ENCODE peak calls at places on chromosomes 1 and 21, in nine cellular contexts. One of them, this sample, is unnamed.

GRCh38 chr1:42944207-42944928 is 14.3 kb downstream of the SLC2A1 start:
- DNase-seq in mesenchymal stem cell: no peak
- DNase-seq in OCI-M1: peak; percentile 78
- DNase-seq in amygdala: no peak
- DNase-seq in Ammon's horn: peak; percentile 54
- DNase-seq in activated T-cell treated with anti-CD3 and anti-CD28 coated beads, Interleukin-2, amount 50 U/mL, for 72 hours: no peak
- DNase-seq in kidney tubule cell: no peak
- DNase-seq in aorta: peak; percentile 87
- DNase-seq in GM12892: no peak
- DNase-seq in this sample: no peak

GRCh38 chr1:54649130-54649898 is 7.7 kb downstream of the MROH7 start:
- DNase-seq in mesenchymal stem cell: no peak
- DNase-seq in OCI-M1: no peak
- DNase-seq in amygdala: no peak
- DNase-seq in Ammon's horn: no peak
- DNase-seq in activated T-cell treated with anti-CD3 and anti-CD28 coated beads, Interleukin-2, amount 50 U/mL, for 72 hours: no peak
- DNase-seq in kidney tubule cell: no peak
- DNase-seq in aorta: no peak
- DNase-seq in GM12892: no peak
- DNase-seq in this sample: no peak

GRCh38 chr1:212608956-212609700 is 567 bp downstream of the ATF3 start:
- DNase-seq in mesenchymal stem cell: peak; percentile 55
- DNase-seq in OCI-M1: peak; percentile 82
- DNase-seq in amygdala: no peak
- DNase-seq in Ammon's horn: peak; percentile 54
- DNase-seq in activated T-cell treated with anti-CD3 and anti-CD28 coated beads, Interleukin-2, amount 50 U/mL, for 72 hours: peak; percentile 60
- DNase-seq in kidney tubule cell: peak; percentile 60
- DNase-seq in aorta: peak; percentile 77
- DNase-seq in GM12892: peak; percentile 55
- DNase-seq in this sample: peak; percentile 66

GRCh38 chr1:19511117-19511516 is 25.8 kb upstream of the CAPZB start:
- DNase-seq in mesenchymal stem cell: no peak
- DNase-seq in OCI-M1: peak; percentile 74
- DNase-seq in amygdala: no peak
- DNase-seq in Ammon's horn: peak; percentile 47
- DNase-seq in activated T-cell treated with anti-CD3 and anti-CD28 coated beads, Interleukin-2, amount 50 U/mL, for 72 hours: no peak
- DNase-seq in kidney tubule cell: no peak
- DNase-seq in aorta: no peak
- DNase-seq in GM12892: no peak
- DNase-seq in this sample: no peak

GRCh38 chr21:23127973-23128372 is 2129.8 kb downstream of the NCAM2 start:
- DNase-seq in mesenchymal stem cell: no peak
- DNase-seq in OCI-M1: no peak
- DNase-seq in amygdala: no peak
- DNase-seq in Ammon's horn: no peak
- DNase-seq in activated T-cell treated with anti-CD3 and anti-CD28 coated beads, Interleukin-2, amount 50 U/mL, for 72 hours: no peak
- DNase-seq in kidney tubule cell: no peak
- DNase-seq in aorta: no peak
- DNase-seq in GM12892: no peak
- DNase-seq in this sample: no peak

GRCh38 chr1:33354707-33355276 is 33.9 kb upstream of the A3GALT2 start:
- DNase-seq in mesenchymal stem cell: no peak
- DNase-seq in OCI-M1: no peak
- DNase-seq in amygdala: no peak
- DNase-seq in Ammon's horn: no peak
- DNase-seq in activated T-cell treated with anti-CD3 and anti-CD28 coated beads, Interleukin-2, amount 50 U/mL, for 72 hours: no peak
- DNase-seq in kidney tubule cell: no peak
- DNase-seq in aorta: no peak
- DNase-seq in GM12892: no peak
- DNase-seq in this sample: no peak

GRCh38 chr1:214446772-214447556 is 104.4 kb downstream of the PTPN14 start:
- DNase-seq in mesenchymal stem cell: peak; percentile 93
- DNase-seq in OCI-M1: no peak
- DNase-seq in amygdala: no peak
- DNase-seq in Ammon's horn: peak; percentile 55
- DNase-seq in activated T-cell treated with anti-CD3 and anti-CD28 coated beads, Interleukin-2, amount 50 U/mL, for 72 hours: no peak
- DNase-seq in kidney tubule cell: peak; percentile 98
- DNase-seq in aorta: no peak
- DNase-seq in GM12892: no peak
- DNase-seq in this sample: no peak

GRCh38 chr1:86137458-86137857 is 19.1 kb downstream of the COL24A1 start:
- DNase-seq in mesenchymal stem cell: peak; percentile 88
- DNase-seq in OCI-M1: peak; percentile 80
- DNase-seq in amygdala: no peak
- DNase-seq in Ammon's horn: no peak
- DNase-seq in activated T-cell treated with anti-CD3 and anti-CD28 coated beads, Interleukin-2, amount 50 U/mL, for 72 hours: no peak
- DNase-seq in kidney tubule cell: peak; percentile 81
- DNase-seq in aorta: no peak
- DNase-seq in GM12892: no peak
- DNase-seq in this sample: no peak

GRCh38 chr1:81617308-81618027 is 183.3 kb upstream of the ADGRL2 start:
- DNase-seq in mesenchymal stem cell: peak; percentile 45
- DNase-seq in OCI-M1: peak; percentile 15
- DNase-seq in amygdala: no peak
- DNase-seq in Ammon's horn: no peak
- DNase-seq in activated T-cell treated with anti-CD3 and anti-CD28 coated beads, Interleukin-2, amount 50 U/mL, for 72 hours: no peak
- DNase-seq in kidney tubule cell: peak; percentile 11
- DNase-seq in aorta: no peak
- DNase-seq in GM12892: no peak
- DNase-seq in this sample: no peak

GRCh38 chr1:117826551-117827078 is 102.8 kb downstream of the GDAP2 start:
- DNase-seq in mesenchymal stem cell: peak; percentile 85
- DNase-seq in OCI-M1: peak; percentile 17
- DNase-seq in amygdala: no peak
- DNase-seq in Ammon's horn: peak; percentile 45
- DNase-seq in activated T-cell treated with anti-CD3 and anti-CD28 coated beads, Interleukin-2, amount 50 U/mL, for 72 hours: no peak
- DNase-seq in kidney tubule cell: peak; percentile 85
- DNase-seq in aorta: peak; percentile 55
- DNase-seq in GM12892: no peak
- DNase-seq in this sample: no peak

GRCh38 chr21:46196733-46197132 is 12.5 kb upstream of the SPATC1L start:
- DNase-seq in mesenchymal stem cell: no peak
- DNase-seq in OCI-M1: no peak
- DNase-seq in amygdala: no peak
- DNase-seq in Ammon's horn: no peak
- DNase-seq in activated T-cell treated with anti-CD3 and anti-CD28 coated beads, Interleukin-2, amount 50 U/mL, for 72 hours: no peak
- DNase-seq in kidney tubule cell: no peak
- DNase-seq in aorta: peak; percentile 32
- DNase-seq in GM12892: no peak
- DNase-seq in this sample: no peak

GRCh38 chr21:29192999-29193563 is 62.6 kb downstream of the MAP3K7CL start:
- DNase-seq in mesenchymal stem cell: no peak
- DNase-seq in OCI-M1: no peak
- DNase-seq in amygdala: no peak
- DNase-seq in Ammon's horn: no peak
- DNase-seq in activated T-cell treated with anti-CD3 and anti-CD28 coated beads, Interleukin-2, amount 50 U/mL, for 72 hours: no peak
- DNase-seq in kidney tubule cell: no peak
- DNase-seq in aorta: no peak
- DNase-seq in GM12892: no peak
- DNase-seq in this sample: no peak

GRCh38 chr1:151887028-151887427 is 22.3 kb downstream of the THEM4 start:
- DNase-seq in mesenchymal stem cell: peak; percentile 40
- DNase-seq in OCI-M1: no peak
- DNase-seq in amygdala: no peak
- DNase-seq in Ammon's horn: no peak
- DNase-seq in activated T-cell treated with anti-CD3 and anti-CD28 coated beads, Interleukin-2, amount 50 U/mL, for 72 hours: no peak
- DNase-seq in kidney tubule cell: peak; percentile 61
- DNase-seq in aorta: no peak
- DNase-seq in GM12892: no peak
- DNase-seq in this sample: no peak

GRCh38 chr1:3956527-3957170 is 56.6 kb upstream of the C1orf174 start:
- DNase-seq in mesenchymal stem cell: no peak
- DNase-seq in OCI-M1: no peak
- DNase-seq in amygdala: no peak
- DNase-seq in Ammon's horn: no peak
- DNase-seq in activated T-cell treated with anti-CD3 and anti-CD28 coated beads, Interleukin-2, amount 50 U/mL, for 72 hours: no peak
- DNase-seq in kidney tubule cell: peak; percentile 80
- DNase-seq in aorta: no peak
- DNase-seq in GM12892: no peak
- DNase-seq in this sample: no peak

GRCh38 chr1:230068952-230069684 is 2.1 kb downstream of the GALNT2 start:
- DNase-seq in mesenchymal stem cell: peak; percentile 58
- DNase-seq in OCI-M1: peak; percentile 70
- DNase-seq in amygdala: no peak
- DNase-seq in Ammon's horn: no peak
- DNase-seq in activated T-cell treated with anti-CD3 and anti-CD28 coated beads, Interleukin-2, amount 50 U/mL, for 72 hours: no peak
- DNase-seq in kidney tubule cell: no peak
- DNase-seq in aorta: no peak
- DNase-seq in GM12892: no peak
- DNase-seq in this sample: peak; percentile 60

GRCh38 chr1:196115641-196116040 is 492.6 kb downstream of the KCNT2 start:
- DNase-seq in mesenchymal stem cell: peak; percentile 36
- DNase-seq in OCI-M1: peak; percentile 80
- DNase-seq in amygdala: no peak
- DNase-seq in Ammon's horn: peak; percentile 48
- DNase-seq in activated T-cell treated with anti-CD3 and anti-CD28 coated beads, Interleukin-2, amount 50 U/mL, for 72 hours: no peak
- DNase-seq in kidney tubule cell: peak; percentile 69
- DNase-seq in aorta: peak; percentile 80
- DNase-seq in GM12892: no peak
- DNase-seq in this sample: no peak

GRCh38 chr1:30976143-30976542 is 67.6 kb upstream of the SDC3 start:
- DNase-seq in mesenchymal stem cell: peak; percentile 29
- DNase-seq in OCI-M1: no peak
- DNase-seq in amygdala: no peak
- DNase-seq in Ammon's horn: peak; percentile 15
- DNase-seq in activated T-cell treated with anti-CD3 and anti-CD28 coated beads, Interleukin-2, amount 50 U/mL, for 72 hours: no peak
- DNase-seq in kidney tubule cell: peak; percentile 86
- DNase-seq in aorta: no peak
- DNase-seq in GM12892: no peak
- DNase-seq in this sample: no peak

GRCh38 chr1:103561612-103562395 is 9.6 kb upstream of the AMY2B start:
- DNase-seq in mesenchymal stem cell: peak; percentile 22
- DNase-seq in OCI-M1: peak; percentile 56
- DNase-seq in amygdala: no peak
- DNase-seq in Ammon's horn: no peak
- DNase-seq in activated T-cell treated with anti-CD3 and anti-CD28 coated beads, Interleukin-2, amount 50 U/mL, for 72 hours: no peak
- DNase-seq in kidney tubule cell: no peak
- DNase-seq in aorta: no peak
- DNase-seq in GM12892: no peak
- DNase-seq in this sample: no peak

GRCh38 chr1:154456631-154457030 is 45.4 kb upstream of the TDRD10 start:
- DNase-seq in mesenchymal stem cell: no peak
- DNase-seq in OCI-M1: no peak
- DNase-seq in amygdala: no peak
- DNase-seq in Ammon's horn: no peak
- DNase-seq in activated T-cell treated with anti-CD3 and anti-CD28 coated beads, Interleukin-2, amount 50 U/mL, for 72 hours: no peak
- DNase-seq in kidney tubule cell: no peak
- DNase-seq in aorta: peak; percentile 24
- DNase-seq in GM12892: no peak
- DNase-seq in this sample: no peak

GRCh38 chr1:151612506-151613274 is 840 bp downstream of the SNX27 start:
- DNase-seq in mesenchymal stem cell: peak; percentile 54
- DNase-seq in OCI-M1: peak; percentile 51
- DNase-seq in amygdala: no peak
- DNase-seq in Ammon's horn: peak; percentile 68
- DNase-seq in activated T-cell treated with anti-CD3 and anti-CD28 coated beads, Interleukin-2, amount 50 U/mL, for 72 hours: peak; percentile 42
- DNase-seq in kidney tubule cell: no peak
- DNase-seq in aorta: peak; percentile 59
- DNase-seq in GM12892: peak; percentile 29
- DNase-seq in this sample: peak; percentile 57

GRCh38 chr1:150995896-150996295 is 10.8 kb downstream of the MINDY1 start:
- DNase-seq in mesenchymal stem cell: peak; percentile 70
- DNase-seq in OCI-M1: peak; percentile 75
- DNase-seq in amygdala: no peak
- DNase-seq in Ammon's horn: no peak
- DNase-seq in activated T-cell treated with anti-CD3 and anti-CD28 coated beads, Interleukin-2, amount 50 U/mL, for 72 hours: no peak
- DNase-seq in kidney tubule cell: no peak
- DNase-seq in aorta: no peak
- DNase-seq in GM12892: no peak
- DNase-seq in this sample: peak; percentile 45

GRCh38 chr1:53314096-53314495 is 13.8 kb downstream of the LRP8 start:
- DNase-seq in mesenchymal stem cell: no peak
- DNase-seq in OCI-M1: no peak
- DNase-seq in amygdala: no peak
- DNase-seq in Ammon's horn: no peak
- DNase-seq in activated T-cell treated with anti-CD3 and anti-CD28 coated beads, Interleukin-2, amount 50 U/mL, for 72 hours: no peak
- DNase-seq in kidney tubule cell: no peak
- DNase-seq in aorta: peak; percentile 24
- DNase-seq in GM12892: no peak
- DNase-seq in this sample: no peak

GRCh38 chr1:81230983-81231728 is 569.6 kb upstream of the ADGRL2 start:
- DNase-seq in mesenchymal stem cell: peak; percentile 4
- DNase-seq in OCI-M1: peak; percentile 33
- DNase-seq in amygdala: no peak
- DNase-seq in Ammon's horn: no peak
- DNase-seq in activated T-cell treated with anti-CD3 and anti-CD28 coated beads, Interleukin-2, amount 50 U/mL, for 72 hours: no peak
- DNase-seq in kidney tubule cell: no peak
- DNase-seq in aorta: no peak
- DNase-seq in GM12892: no peak
- DNase-seq in this sample: no peak

GRCh38 chr1:240109130-240109529 is 17.4 kb downstream of the FMN2 start:
- DNase-seq in mesenchymal stem cell: peak; percentile 36
- DNase-seq in OCI-M1: no peak
- DNase-seq in amygdala: no peak
- DNase-seq in Ammon's horn: no peak
- DNase-seq in activated T-cell treated with anti-CD3 and anti-CD28 coated beads, Interleukin-2, amount 50 U/mL, for 72 hours: no peak
- DNase-seq in kidney tubule cell: no peak
- DNase-seq in aorta: no peak
- DNase-seq in GM12892: no peak
- DNase-seq in this sample: no peak

GRCh38 chr1:37762516-37762915 is 2.4 kb downstream of the EPHA10 start:
- DNase-seq in mesenchymal stem cell: no peak
- DNase-seq in OCI-M1: no peak
- DNase-seq in amygdala: no peak
- DNase-seq in Ammon's horn: no peak
- DNase-seq in activated T-cell treated with anti-CD3 and anti-CD28 coated beads, Interleukin-2, amount 50 U/mL, for 72 hours: no peak
- DNase-seq in kidney tubule cell: no peak
- DNase-seq in aorta: no peak
- DNase-seq in GM12892: no peak
- DNase-seq in this sample: no peak

GRCh38 chr1:183234660-183235476 is 48.8 kb downstream of the LAMC2 start:
- DNase-seq in mesenchymal stem cell: peak; percentile 97
- DNase-seq in OCI-M1: no peak
- DNase-seq in amygdala: no peak
- DNase-seq in Ammon's horn: peak; percentile 63
- DNase-seq in activated T-cell treated with anti-CD3 and anti-CD28 coated beads, Interleukin-2, amount 50 U/mL, for 72 hours: no peak
- DNase-seq in kidney tubule cell: peak; percentile 94
- DNase-seq in aorta: peak; percentile 78
- DNase-seq in GM12892: no peak
- DNase-seq in this sample: peak; percentile 10

GRCh38 chr1:156204686-156205085 is 8.1 kb upstream of the PMF1 start:
- DNase-seq in mesenchymal stem cell: no peak
- DNase-seq in OCI-M1: no peak
- DNase-seq in amygdala: no peak
- DNase-seq in Ammon's horn: no peak
- DNase-seq in activated T-cell treated with anti-CD3 and anti-CD28 coated beads, Interleukin-2, amount 50 U/mL, for 72 hours: no peak
- DNase-seq in kidney tubule cell: no peak
- DNase-seq in aorta: no peak
- DNase-seq in GM12892: no peak
- DNase-seq in this sample: no peak

This sample was measured in DND-41.